ENCODE peak calls at places on chromosome 11, in eight cellular contexts. One of them, this sample, is unnamed.
A peak's percentile ranks its signal among the peaks of the same experiment; 100 is the strongest.

GRCh38 chr11:63682045-63682915 is 980 bp downstream of the RTN3 start:
- DNase-seq in WERI-Rb-1: no peak
- DNase-seq in thoracic aorta: no peak
- DNase-seq in fibroblast of mammary gland: peak; percentile 16
- DNase-seq in left ventricle myocardium inferior: peak; percentile 33
- DNase-seq in AG09319: no peak
- DNase-seq in activated CD8-positive, alpha-beta T cell treated with anti-CD3 and anti-CD28 coated beads for 36 hours: peak; percentile 35
- DNase-seq in endothelial cell of umbilical vein: peak; percentile 59
- DNase-seq in this sample: no peak

GRCh38 chr11:118434553-118435232 is 1.6 kb upstream of the KMT2A start:
- DNase-seq in WERI-Rb-1: peak; percentile 64
- DNase-seq in thoracic aorta: no peak
- DNase-seq in fibroblast of mammary gland: peak; percentile 24
- DNase-seq in left ventricle myocardium inferior: peak; percentile 19
- DNase-seq in AG09319: no peak
- DNase-seq in activated CD8-positive, alpha-beta T cell treated with anti-CD3 and anti-CD28 coated beads for 36 hours: peak; percentile 80
- DNase-seq in endothelial cell of umbilical vein: peak; percentile 58
- DNase-seq in this sample: peak; percentile 73

GRCh38 chr11:2997406-2997805 is 5.3 kb upstream of the NAP1L4 start:
- DNase-seq in WERI-Rb-1: no peak
- DNase-seq in thoracic aorta: no peak
- DNase-seq in fibroblast of mammary gland: no peak
- DNase-seq in left ventricle myocardium inferior: no peak
- DNase-seq in AG09319: no peak
- DNase-seq in activated CD8-positive, alpha-beta T cell treated with anti-CD3 and anti-CD28 coated beads for 36 hours: no peak
- DNase-seq in endothelial cell of umbilical vein: no peak
- DNase-seq in this sample: no peak

GRCh38 chr11:129652828-129653227 is 162.8 kb upstream of the TMEM45B start:
- DNase-seq in WERI-Rb-1: no peak
- DNase-seq in thoracic aorta: no peak
- DNase-seq in fibroblast of mammary gland: peak; percentile 87
- DNase-seq in left ventricle myocardium inferior: no peak
- DNase-seq in AG09319: peak; percentile 5
- DNase-seq in activated CD8-positive, alpha-beta T cell treated with anti-CD3 and anti-CD28 coated beads for 36 hours: no peak
- DNase-seq in endothelial cell of umbilical vein: peak; percentile 79
- DNase-seq in this sample: no peak

GRCh38 chr11:134585666-134586285 is 173.7 kb upstream of the B3GAT1 start:
- DNase-seq in WERI-Rb-1: no peak
- DNase-seq in thoracic aorta: no peak
- DNase-seq in fibroblast of mammary gland: no peak
- DNase-seq in left ventricle myocardium inferior: no peak
- DNase-seq in AG09319: no peak
- DNase-seq in activated CD8-positive, alpha-beta T cell treated with anti-CD3 and anti-CD28 coated beads for 36 hours: no peak
- DNase-seq in endothelial cell of umbilical vein: no peak
- DNase-seq in this sample: peak; percentile 13

GRCh38 chr11:128686745-128687177 is 7.1 kb upstream of the FLI1 start:
- DNase-seq in WERI-Rb-1: peak; percentile 62
- DNase-seq in thoracic aorta: no peak
- DNase-seq in fibroblast of mammary gland: peak; percentile 31
- DNase-seq in left ventricle myocardium inferior: peak; percentile 55
- DNase-seq in AG09319: no peak
- DNase-seq in activated CD8-positive, alpha-beta T cell treated with anti-CD3 and anti-CD28 coated beads for 36 hours: peak; percentile 76
- DNase-seq in endothelial cell of umbilical vein: peak; percentile 53
- DNase-seq in this sample: peak; percentile 58

GRCh38 chr11:126992065-126992803 is 8.3 kb downstream of the KIRREL3 start:
- DNase-seq in WERI-Rb-1: no peak
- DNase-seq in thoracic aorta: no peak
- DNase-seq in fibroblast of mammary gland: peak; percentile 95
- DNase-seq in left ventricle myocardium inferior: no peak
- DNase-seq in AG09319: peak; percentile 68
- DNase-seq in activated CD8-positive, alpha-beta T cell treated with anti-CD3 and anti-CD28 coated beads for 36 hours: no peak
- DNase-seq in endothelial cell of umbilical vein: no peak
- DNase-seq in this sample: no peak

GRCh38 chr11:31802990-31803812 is 7.9 kb downstream of the PAX6 start:
- DNase-seq in WERI-Rb-1: no peak
- DNase-seq in thoracic aorta: no peak
- DNase-seq in fibroblast of mammary gland: no peak
- DNase-seq in left ventricle myocardium inferior: no peak
- DNase-seq in AG09319: no peak
- DNase-seq in activated CD8-positive, alpha-beta T cell treated with anti-CD3 and anti-CD28 coated beads for 36 hours: no peak
- DNase-seq in endothelial cell of umbilical vein: no peak
- DNase-seq in this sample: peak; percentile 42

GRCh38 chr11:45165386-45165785 is 18.9 kb downstream of the PRDM11 start:
- DNase-seq in WERI-Rb-1: no peak
- DNase-seq in thoracic aorta: no peak
- DNase-seq in fibroblast of mammary gland: no peak
- DNase-seq in left ventricle myocardium inferior: no peak
- DNase-seq in AG09319: no peak
- DNase-seq in activated CD8-positive, alpha-beta T cell treated with anti-CD3 and anti-CD28 coated beads for 36 hours: no peak
- DNase-seq in endothelial cell of umbilical vein: no peak
- DNase-seq in this sample: no peak

GRCh38 chr11:22671751-22672150 is 5.3 kb downstream of the GAS2 start:
- DNase-seq in WERI-Rb-1: no peak
- DNase-seq in thoracic aorta: no peak
- DNase-seq in fibroblast of mammary gland: peak; percentile 25
- DNase-seq in left ventricle myocardium inferior: no peak
- DNase-seq in AG09319: no peak
- DNase-seq in activated CD8-positive, alpha-beta T cell treated with anti-CD3 and anti-CD28 coated beads for 36 hours: no peak
- DNase-seq in endothelial cell of umbilical vein: no peak
- DNase-seq in this sample: no peak

GRCh38 chr11:44889266-44889665 is 61.4 kb downstream of the TP53I11 start:
- DNase-seq in WERI-Rb-1: no peak
- DNase-seq in thoracic aorta: no peak
- DNase-seq in fibroblast of mammary gland: no peak
- DNase-seq in left ventricle myocardium inferior: no peak
- DNase-seq in AG09319: no peak
- DNase-seq in activated CD8-positive, alpha-beta T cell treated with anti-CD3 and anti-CD28 coated beads for 36 hours: no peak
- DNase-seq in endothelial cell of umbilical vein: no peak
- DNase-seq in this sample: no peak

GRCh38 chr11:9363954-9364912 is 20.2 kb upstream of the IPO7 start:
- DNase-seq in WERI-Rb-1: peak; percentile 92
- DNase-seq in thoracic aorta: peak; percentile 94
- DNase-seq in fibroblast of mammary gland: peak; percentile 94
- DNase-seq in left ventricle myocardium inferior: peak; percentile 96
- DNase-seq in AG09319: peak; percentile 91
- DNase-seq in activated CD8-positive, alpha-beta T cell treated with anti-CD3 and anti-CD28 coated beads for 36 hours: peak; percentile 88
- DNase-seq in endothelial cell of umbilical vein: peak; percentile 96
- DNase-seq in this sample: peak; percentile 96

GRCh38 chr11:9362393-9362863 is 22.0 kb upstream of the IPO7 start:
- DNase-seq in WERI-Rb-1: peak; percentile 83
- DNase-seq in thoracic aorta: no peak
- DNase-seq in fibroblast of mammary gland: no peak
- DNase-seq in left ventricle myocardium inferior: no peak
- DNase-seq in AG09319: no peak
- DNase-seq in activated CD8-positive, alpha-beta T cell treated with anti-CD3 and anti-CD28 coated beads for 36 hours: no peak
- DNase-seq in endothelial cell of umbilical vein: no peak
- DNase-seq in this sample: no peak

DNA sequence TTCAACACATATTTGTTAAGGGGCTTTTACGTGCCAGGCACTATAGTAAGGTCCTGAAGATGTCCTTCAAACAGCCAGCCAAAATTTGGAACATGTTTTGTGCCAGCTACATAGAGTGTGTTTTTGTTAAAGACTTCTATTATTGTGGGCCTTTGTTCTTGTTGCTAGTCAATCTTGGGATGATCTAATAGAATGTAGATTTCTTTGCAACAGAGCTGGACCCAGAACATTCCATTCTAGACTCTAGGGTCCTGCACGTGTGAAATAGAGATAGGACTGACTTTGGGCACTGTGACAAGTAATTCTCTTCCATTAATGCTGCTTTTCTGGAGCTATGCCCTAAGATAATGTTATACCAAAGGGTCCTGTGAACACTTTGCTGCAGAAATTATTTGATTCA is 16.9 kb upstream of the IPO7 start:
- DNase-seq in WERI-Rb-1: no peak
- DNase-seq in thoracic aorta: no peak
- DNase-seq in fibroblast of mammary gland: no peak
- DNase-seq in left ventricle myocardium inferior: no peak
- DNase-seq in AG09319: no peak
- DNase-seq in activated CD8-positive, alpha-beta T cell treated with anti-CD3 and anti-CD28 coated beads for 36 hours: no peak
- DNase-seq in endothelial cell of umbilical vein: no peak
- DNase-seq in this sample: no peak
- TF ChIP-seq CTCF in WERI-Rb-1: no peak
- TF ChIP-seq CTCF in thoracic aorta: no peak
- TF ChIP-seq CTCF in fibroblast of mammary gland: no peak
- TF ChIP-seq CTCF in left ventricle myocardium inferior: no peak
- TF ChIP-seq CTCF in AG09319: no peak
- TF ChIP-seq CTCF in activated CD8-positive, alpha-beta T cell treated with anti-CD3 and anti-CD28 coated beads for 36 hours: no peak
- TF ChIP-seq CTCF in endothelial cell of umbilical vein: no peak
- TF ChIP-seq CTCF in this sample: no peak

GRCh38 chr11:121446752-121447156 is 5.4 kb upstream of the SORL1 start:
- DNase-seq in WERI-Rb-1: no peak
- DNase-seq in thoracic aorta: no peak
- DNase-seq in fibroblast of mammary gland: peak; percentile 41
- DNase-seq in left ventricle myocardium inferior: no peak
- DNase-seq in AG09319: no peak
- DNase-seq in activated CD8-positive, alpha-beta T cell treated with anti-CD3 and anti-CD28 coated beads for 36 hours: no peak
- DNase-seq in endothelial cell of umbilical vein: peak; percentile 10
- DNase-seq in this sample: no peak
- TF ChIP-seq CTCF in WERI-Rb-1: peak; percentile 12
- TF ChIP-seq CTCF in thoracic aorta: no peak
- TF ChIP-seq CTCF in fibroblast of mammary gland: peak; percentile 24
- TF ChIP-seq CTCF in left ventricle myocardium inferior: no peak
- TF ChIP-seq CTCF in AG09319: peak; percentile 11
- TF ChIP-seq CTCF in activated CD8-positive, alpha-beta T cell treated with anti-CD3 and anti-CD28 coated beads for 36 hours: no peak
- TF ChIP-seq CTCF in endothelial cell of umbilical vein: no peak
- TF ChIP-seq CTCF in this sample: peak; percentile 20

GRCh38 chr11:108224366-108224765 is 1.5 kb downstream of the ATM start:
- DNase-seq in WERI-Rb-1: no peak
- DNase-seq in thoracic aorta: no peak
- DNase-seq in fibroblast of mammary gland: no peak
- DNase-seq in left ventricle myocardium inferior: no peak
- DNase-seq in AG09319: no peak
- DNase-seq in activated CD8-positive, alpha-beta T cell treated with anti-CD3 and anti-CD28 coated beads for 36 hours: no peak
- DNase-seq in endothelial cell of umbilical vein: no peak
- DNase-seq in this sample: no peak
- TF ChIP-seq CTCF in WERI-Rb-1: no peak
- TF ChIP-seq CTCF in thoracic aorta: no peak
- TF ChIP-seq CTCF in fibroblast of mammary gland: no peak
- TF ChIP-seq CTCF in left ventricle myocardium inferior: no peak
- TF ChIP-seq CTCF in AG09319: no peak
- TF ChIP-seq CTCF in activated CD8-positive, alpha-beta T cell treated with anti-CD3 and anti-CD28 coated beads for 36 hours: no peak
- TF ChIP-seq CTCF in endothelial cell of umbilical vein: no peak
- TF ChIP-seq CTCF in this sample: no peak

GRCh38 chr11:87120937-87121336 is 83.2 kb downstream of the TMEM135 start:
- DNase-seq in WERI-Rb-1: no peak
- DNase-seq in thoracic aorta: no peak
- DNase-seq in fibroblast of mammary gland: no peak
- DNase-seq in left ventricle myocardium inferior: no peak
- DNase-seq in AG09319: no peak
- DNase-seq in activated CD8-positive, alpha-beta T cell treated with anti-CD3 and anti-CD28 coated beads for 36 hours: no peak
- DNase-seq in endothelial cell of umbilical vein: no peak
- DNase-seq in this sample: no peak

GRCh38 chr11:87128372-87128771 is 90.6 kb downstream of the TMEM135 start:
- DNase-seq in WERI-Rb-1: no peak
- DNase-seq in thoracic aorta: no peak
- DNase-seq in fibroblast of mammary gland: no peak
- DNase-seq in left ventricle myocardium inferior: no peak
- DNase-seq in AG09319: no peak
- DNase-seq in activated CD8-positive, alpha-beta T cell treated with anti-CD3 and anti-CD28 coated beads for 36 hours: no peak
- DNase-seq in endothelial cell of umbilical vein: no peak
- DNase-seq in this sample: no peak

GRCh38 chr11:87127131-87127530 is 89.4 kb downstream of the TMEM135 start:
- DNase-seq in WERI-Rb-1: no peak
- DNase-seq in thoracic aorta: no peak
- DNase-seq in fibroblast of mammary gland: no peak
- DNase-seq in left ventricle myocardium inferior: no peak
- DNase-seq in AG09319: no peak
- DNase-seq in activated CD8-positive, alpha-beta T cell treated with anti-CD3 and anti-CD28 coated beads for 36 hours: no peak
- DNase-seq in endothelial cell of umbilical vein: no peak
- DNase-seq in this sample: no peak

GRCh38 chr11:87125257-87125656 is 87.5 kb downstream of the TMEM135 start:
- DNase-seq in WERI-Rb-1: no peak
- DNase-seq in thoracic aorta: no peak
- DNase-seq in fibroblast of mammary gland: peak; percentile 67
- DNase-seq in left ventricle myocardium inferior: no peak
- DNase-seq in AG09319: no peak
- DNase-seq in activated CD8-positive, alpha-beta T cell treated with anti-CD3 and anti-CD28 coated beads for 36 hours: no peak
- DNase-seq in endothelial cell of umbilical vein: no peak
- DNase-seq in this sample: no peak

DNA sequence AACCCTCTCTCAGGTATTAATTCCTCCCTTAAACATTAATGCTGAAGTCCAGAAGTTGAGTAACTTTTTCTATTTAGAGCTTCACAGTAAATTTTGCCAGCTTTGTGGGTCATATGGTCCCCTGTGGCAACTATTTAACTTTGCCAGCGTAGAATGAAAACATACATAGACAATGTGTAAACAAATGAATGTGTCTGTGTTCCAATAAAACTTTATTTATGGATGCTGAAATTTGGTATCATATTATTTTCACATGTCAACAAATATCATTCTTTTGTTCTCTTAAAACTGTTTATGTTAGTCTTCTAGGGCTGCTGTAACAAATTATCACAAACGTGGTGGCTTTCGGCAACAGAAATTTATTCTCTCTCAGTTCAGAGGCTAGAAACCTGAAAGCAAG is 85.1 kb downstream of the TMEM135 start:
- DNase-seq in WERI-Rb-1: no peak
- DNase-seq in thoracic aorta: no peak
- DNase-seq in fibroblast of mammary gland: no peak
- DNase-seq in left ventricle myocardium inferior: no peak
- DNase-seq in AG09319: no peak
- DNase-seq in activated CD8-positive, alpha-beta T cell treated with anti-CD3 and anti-CD28 coated beads for 36 hours: no peak
- DNase-seq in endothelial cell of umbilical vein: no peak
- DNase-seq in this sample: no peak
- TF ChIP-seq CTCF in WERI-Rb-1: no peak
- TF ChIP-seq CTCF in thoracic aorta: no peak
- TF ChIP-seq CTCF in fibroblast of mammary gland: no peak
- TF ChIP-seq CTCF in left ventricle myocardium inferior: no peak
- TF ChIP-seq CTCF in AG09319: no peak
- TF ChIP-seq CTCF in activated CD8-positive, alpha-beta T cell treated with anti-CD3 and anti-CD28 coated beads for 36 hours: no peak
- TF ChIP-seq CTCF in endothelial cell of umbilical vein: no peak
- TF ChIP-seq CTCF in this sample: no peak

DNA sequence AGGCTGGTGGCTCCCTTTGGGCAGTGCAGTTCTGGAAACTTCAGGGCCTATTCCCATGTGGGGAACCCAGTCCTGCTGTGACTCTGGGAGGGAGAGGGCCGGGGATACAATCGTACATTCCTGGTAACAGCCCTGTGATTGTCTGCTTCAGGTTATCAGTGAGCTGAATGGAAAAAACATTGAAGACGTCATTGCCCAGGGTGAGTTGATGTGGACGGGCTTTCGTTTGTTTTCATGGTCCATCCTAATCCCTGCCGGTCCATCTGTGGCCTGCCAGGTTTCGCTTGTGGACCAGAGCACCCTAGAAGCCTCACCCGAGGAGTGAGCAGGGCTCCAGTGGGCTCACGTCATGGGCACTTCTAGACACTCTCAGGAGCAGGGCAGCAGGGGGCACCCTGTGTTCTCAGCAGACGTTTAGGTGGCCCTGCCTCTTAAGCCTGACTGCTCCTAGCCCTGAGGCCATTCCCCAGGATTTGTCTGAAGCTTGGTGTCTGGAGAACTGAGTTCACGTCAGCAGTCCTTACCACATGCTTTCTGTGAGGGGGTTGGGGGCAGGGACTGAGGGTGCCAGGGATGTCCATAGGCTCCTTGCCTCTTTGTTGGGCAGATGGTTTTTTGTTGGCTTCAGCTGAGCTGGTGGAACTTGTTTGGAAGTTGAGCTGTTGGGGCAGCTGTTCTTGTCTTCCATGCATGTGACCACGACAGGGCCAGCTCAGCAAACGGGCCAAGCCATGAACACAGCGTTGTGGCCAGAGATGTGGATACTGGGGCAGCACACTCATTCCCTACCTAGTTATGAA is 1.9 kb downstream of the RPLP2 start:
- DNase-seq in WERI-Rb-1: no peak
- DNase-seq in thoracic aorta: no peak
- DNase-seq in fibroblast of mammary gland: peak; percentile 32
- DNase-seq in left ventricle myocardium inferior: no peak
- DNase-seq in AG09319: no peak
- DNase-seq in activated CD8-positive, alpha-beta T cell treated with anti-CD3 and anti-CD28 coated beads for 36 hours: no peak
- DNase-seq in endothelial cell of umbilical vein: no peak
- DNase-seq in this sample: no peak
- TF ChIP-seq CTCF in WERI-Rb-1: no peak
- TF ChIP-seq CTCF in thoracic aorta: no peak
- TF ChIP-seq CTCF in fibroblast of mammary gland: peak; percentile 4
- TF ChIP-seq CTCF in left ventricle myocardium inferior: no peak
- TF ChIP-seq CTCF in AG09319: peak; percentile 4
- TF ChIP-seq CTCF in activated CD8-positive, alpha-beta T cell treated with anti-CD3 and anti-CD28 coated beads for 36 hours: no peak
- TF ChIP-seq CTCF in endothelial cell of umbilical vein: no peak
- TF ChIP-seq CTCF in this sample: peak; percentile 13

This sample was measured in GM13976.